ENCODE peak calls at places on chromosomes 3 and 15, in nine cellular contexts. F is dorsolateral prefrontal cortex; M is CD8-positive, alpha-beta T cell; E is pancreas; W is lower leg skin; A is endothelial cell; I is left lung; R is AG04450; X is mucosa of descending colon. Q is an unnamed sample.

GRCh38 chr3:147572970-147573340 is 163.8 kb downstream of the ZIC1 start:
- DNase-seq in F (no peak), M (no peak), E (no peak), W (no peak), A (no peak), I (no peak), R (no peak), X (no peak), Q (no peak)

GRCh38 chr3:54955941-54956340 is 28.1 kb upstream of the LRTM1 start:
- DNase-seq in F (no peak), M (no peak), E (no peak), W (no peak), A (no peak), I (no peak), R (no peak), X (no peak), Q (no peak)

GRCh38 chr3:21750291-21750690 is 719 bp downstream of the ZNF385D start:
- DNase-seq in F (no peak), M (no peak), E (no peak), W (no peak), A (no peak), I (no peak), R (no peak), X (no peak), Q (no peak)

GRCh38 chr15:43266834-43267233 is at the start of gene TGM5:
- DNase-seq in F (no peak), M (no peak), E (no peak), W (peak), A (no peak), I (no peak), R (no peak), X (no peak), Q (no peak)

GRCh38 chr3:38725726-38726410 is 76.4 kb upstream of the SCN5A start:
- DNase-seq in F (no peak), M (no peak), E (no peak), W (no peak), A (no peak), I (no peak), R (peak), X (no peak), Q (no peak)

GRCh38 chr3:184745526-184745925 is 33.7 kb upstream of the MAGEF1 start:
- DNase-seq in F (peak), M (no peak), E (no peak), W (peak), A (no peak), I (no peak), R (no peak), X (no peak), Q (no peak)

GRCh38 chr3:101695779-101696372 is 9.4 kb upstream of the RPL24 start:
- DNase-seq in F (no peak), M (peak), E (no peak), W (no peak), A (peak), I (no peak), R (no peak), X (no peak), Q (peak)

GRCh38 chr15:66115568-66116206 is 137.9 kb downstream of the MEGF11 start:
- DNase-seq in F (no peak), M (no peak), E (no peak), W (no peak), A (no peak), I (no peak), R (no peak), X (no peak), Q (no peak)

GRCh38 chr3:168475730-168476129 is 380.0 kb upstream of the GOLIM4 start:
- DNase-seq in F (no peak), M (no peak), E (no peak), W (no peak), A (no peak), I (no peak), R (no peak), X (no peak), Q (no peak)

GRCh38 chr15:100808691-100809090 is 70.9 kb upstream of the ALDH1A3 start:
- DNase-seq in F (no peak), M (no peak), E (no peak), W (no peak), A (no peak), I (no peak), R (no peak), X (no peak), Q (no peak)

GRCh38 chr3:160919942-160920341 is 163.9 kb downstream of the PPM1L start:
- DNase-seq in F (no peak), M (no peak), E (peak), W (no peak), A (no peak), I (no peak), R (no peak), X (no peak), Q (no peak)

GRCh38 chr15:33915571-33916407 is 52.5 kb upstream of the CHRM5 start:
- DNase-seq in F (no peak), M (no peak), E (no peak), W (no peak), A (no peak), I (no peak), R (no peak), X (peak), Q (peak)

GRCh38 chr15:88036154-88036839 is 220.2 kb downstream of the NTRK3 start:
- DNase-seq in F (no peak), M (no peak), E (no peak), W (no peak), A (peak), I (no peak), R (no peak), X (no peak), Q (no peak)

GRCh38 chr3:166444756-166445155 is 607.5 kb upstream of the BCHE start:
- DNase-seq in F (no peak), M (no peak), E (no peak), W (no peak), A (no peak), I (peak), R (no peak), X (peak), Q (no peak)

GRCh38 chr15:82081904-82082810 is 36.3 kb upstream of the MEX3B start:
- DNase-seq in F (no peak), M (no peak), E (no peak), W (no peak), A (peak), I (no peak), R (peak), X (no peak), Q (no peak)
- TF ChIP-seq CTCF in F (no peak), M (no peak), E (no peak), W (no peak), A (no peak), I (no peak), R (peak), X (no peak), Q (peak)

GRCh38 chr3:87509401-87509800 is 233.0 kb upstream of the POU1F1 start:
- DNase-seq in F (no peak), M (no peak), E (no peak), W (no peak), A (no peak), I (no peak), R (no peak), X (no peak), Q (no peak)

GRCh38 chr3:87498358-87499080 is 222.1 kb upstream of the POU1F1 start:
- DNase-seq in F (no peak), M (no peak), E (no peak), W (no peak), A (no peak), I (no peak), R (no peak), X (no peak), Q (no peak)

GRCh38 chr3:87501076-87501475 is 224.7 kb upstream of the POU1F1 start:
- DNase-seq in F (no peak), M (no peak), E (no peak), W (no peak), A (no peak), I (no peak), R (no peak), X (no peak), Q (no peak)

GRCh38 chr3:87507753-87508152 is 231.4 kb upstream of the POU1F1 start:
- DNase-seq in F (no peak), M (no peak), E (no peak), W (no peak), A (no peak), I (no peak), R (no peak), X (no peak), Q (no peak)

GRCh38 chr3:87503901-87504498 is 227.6 kb upstream of the POU1F1 start:
- DNase-seq in F (no peak), M (no peak), E (peak), W (no peak), A (peak), I (no peak), R (peak), X (no peak), Q (peak)
- TF ChIP-seq CTCF in F (peak), M (no peak), E (peak), W (no peak), A (peak), I (peak), R (peak), X (peak), Q (peak)

GRCh38 chr3:10304905-10305304 is 12.2 kb upstream of the GHRL start:
- DNase-seq in F (no peak), M (no peak), E (no peak), W (no peak), A (no peak), I (no peak), R (no peak), X (no peak), Q (no peak)
- TF ChIP-seq CTCF in F (no peak), M (no peak), E (no peak), W (no peak), A (no peak), I (no peak), R (no peak), X (no peak), Q (no peak)

GRCh38 chr3:67113802-67114407 is 115.8 kb downstream of the KBTBD8 start:
- DNase-seq in F (peak), M (peak), E (peak), W (peak), A (peak), I (peak), R (peak), X (peak), Q (peak)

GRCh38 chr3:67104388-67104787 is 106.3 kb downstream of the KBTBD8 start:
- DNase-seq in F (no peak), M (no peak), E (no peak), W (no peak), A (no peak), I (no peak), R (no peak), X (no peak), Q (no peak)

GRCh38 chr3:67106874-67107273 is 108.8 kb downstream of the KBTBD8 start:
- DNase-seq in F (no peak), M (no peak), E (no peak), W (no peak), A (no peak), I (no peak), R (no peak), X (no peak), Q (no peak)

GRCh38 chr3:67109651-67110204 is 111.6 kb downstream of the KBTBD8 start:
- DNase-seq in F (no peak), M (no peak), E (no peak), W (no peak), A (peak), I (no peak), R (peak), X (no peak), Q (no peak)
- TF ChIP-seq CTCF in F (peak), M (peak), E (peak), W (no peak), A (peak), I (peak), R (peak), X (peak), Q (peak)

DNA sequence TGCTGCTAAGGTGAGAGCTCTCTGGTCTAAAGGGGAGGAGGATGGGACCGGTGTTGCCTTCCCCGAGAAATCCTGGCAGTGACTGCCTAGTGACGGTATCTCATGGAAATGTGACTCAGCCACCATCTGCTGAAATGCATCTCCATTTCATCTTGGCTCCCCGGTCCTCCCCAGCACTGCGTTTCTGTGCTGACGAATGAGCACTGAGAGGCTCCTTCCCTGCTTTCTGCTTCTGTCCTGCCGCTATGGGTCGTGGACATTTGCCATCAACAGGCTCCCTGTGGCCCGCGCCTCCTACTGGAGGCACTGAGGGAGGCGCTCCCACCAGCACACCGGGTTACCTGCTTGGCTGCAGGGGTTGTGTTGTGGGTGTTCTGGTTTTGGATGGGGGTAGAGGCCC is 13.5 kb upstream of the SEC13 start:
- DNase-seq in F (peak), M (no peak), E (no peak), W (no peak), A (peak), I (no peak), R (no peak), X (no peak), Q (no peak)
- TF ChIP-seq CTCF in F (peak), M (no peak), E (no peak), W (no peak), A (peak), I (no peak), R (peak), X (no peak), Q (peak)

DNA sequence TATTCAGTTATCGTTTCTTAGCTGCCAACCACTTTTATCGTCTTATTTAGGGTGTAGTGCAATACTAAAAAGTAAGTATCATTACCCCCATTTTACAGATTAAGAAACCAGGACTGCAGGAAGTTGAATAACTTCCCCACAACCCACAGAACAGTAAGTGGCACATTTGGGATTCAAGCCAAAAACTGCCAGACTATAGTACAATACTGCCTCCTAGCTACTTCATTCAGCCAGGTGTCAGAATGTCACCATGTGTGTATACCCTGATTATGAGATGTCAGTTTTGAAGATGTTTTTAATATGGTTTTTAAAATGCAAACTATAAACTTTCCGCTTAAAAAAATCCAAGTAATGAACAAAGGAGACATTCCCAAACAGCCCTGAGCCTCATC is 74.2 kb upstream of the PROK2 start:
- DNase-seq in F (no peak), M (no peak), E (peak), W (no peak), A (no peak), I (no peak), R (no peak), X (no peak), Q (no peak)
- TF ChIP-seq CTCF in F (peak), M (peak), E (peak), W (no peak), A (no peak), I (peak), R (peak), X (no peak), Q (no peak)

Q was measured in nephron progenitor cell.